ENCODE peak calls at places on chromosomes 16 and 17, in six cellular contexts. One of them, this sample, is unnamed.

GRCh38 chr16:3638916-3639644 is 15.4 kb upstream of the DNASE1 start:
- DNase-seq in colonic mucosa: no peak
- DNase-seq in tibial artery: no peak
- DNase-seq in choroid plexus epithelial cell: no peak
- DNase-seq in neural progenitor cell: no peak
- DNase-seq in HFFc6: no peak
- DNase-seq in this sample: no peak

GRCh38 chr17:79570653-79571052 is 40.2 kb downstream of the RBFOX3 start:
- DNase-seq in tibial artery: no peak
- DNase-seq in HFFc6: no peak
- DNase-seq in colonic mucosa: no peak
- DNase-seq in neural progenitor cell: no peak
- DNase-seq in choroid plexus epithelial cell: no peak
- DNase-seq in this sample: no peak

GRCh38 chr17:39867891-39868553 is at the start of gene ZPBP2:
- DNase-seq in HFFc6: no peak
- DNase-seq in neural progenitor cell: no peak
- DNase-seq in colonic mucosa: no peak
- DNase-seq in choroid plexus epithelial cell: no peak
- DNase-seq in tibial artery: no peak
- DNase-seq in this sample: no peak

GRCh38 chr16:9256196-9256595 is 164.8 kb downstream of the HAPSTR1 start:
- DNase-seq in colonic mucosa: peak; percentile 54
- DNase-seq in HFFc6: no peak
- DNase-seq in tibial artery: no peak
- DNase-seq in neural progenitor cell: peak; percentile 68
- DNase-seq in choroid plexus epithelial cell: peak; percentile 1
- DNase-seq in this sample: peak; percentile 73

GRCh38 chr16:52257534-52257933 is 289.4 kb downstream of the TOX3 start:
- DNase-seq in choroid plexus epithelial cell: no peak
- DNase-seq in colonic mucosa: no peak
- DNase-seq in neural progenitor cell: no peak
- DNase-seq in HFFc6: no peak
- DNase-seq in tibial artery: no peak
- DNase-seq in this sample: no peak

GRCh38 chr17:45687594-45687993 is 96.5 kb upstream of the CRHR1 start:
- DNase-seq in HFFc6: no peak
- DNase-seq in neural progenitor cell: no peak
- DNase-seq in choroid plexus epithelial cell: no peak
- DNase-seq in colonic mucosa: no peak
- DNase-seq in tibial artery: no peak
- DNase-seq in this sample: no peak

GRCh38 chr17:59699786-59700185 is 7.4 kb downstream of the PTRH2 start:
- DNase-seq in HFFc6: no peak
- DNase-seq in neural progenitor cell: no peak
- DNase-seq in colonic mucosa: no peak
- DNase-seq in choroid plexus epithelial cell: no peak
- DNase-seq in tibial artery: no peak
- DNase-seq in this sample: no peak

GRCh38 chr17:74019860-74020259 is 183.6 kb upstream of the RPL38 start:
- DNase-seq in HFFc6: no peak
- DNase-seq in neural progenitor cell: no peak
- DNase-seq in tibial artery: no peak
- DNase-seq in colonic mucosa: no peak
- DNase-seq in choroid plexus epithelial cell: no peak
- DNase-seq in this sample: no peak

GRCh38 chr16:84543931-84544776 is 39.7 kb upstream of the MEAK7 start:
- DNase-seq in colonic mucosa: peak; percentile 45
- DNase-seq in neural progenitor cell: no peak
- DNase-seq in tibial artery: no peak
- DNase-seq in choroid plexus epithelial cell: no peak
- DNase-seq in HFFc6: no peak
- DNase-seq in this sample: no peak

GRCh38 chr17:69111794-69112193 is 29.9 kb downstream of the ABCA6 start:
- DNase-seq in tibial artery: no peak
- DNase-seq in colonic mucosa: no peak
- DNase-seq in neural progenitor cell: no peak
- DNase-seq in choroid plexus epithelial cell: no peak
- DNase-seq in HFFc6: no peak
- DNase-seq in this sample: no peak

GRCh38 chr16:3623642-3624041 is 12.2 kb upstream of the SLX4 start:
- DNase-seq in tibial artery: no peak
- DNase-seq in HFFc6: no peak
- DNase-seq in colonic mucosa: no peak
- DNase-seq in neural progenitor cell: no peak
- DNase-seq in choroid plexus epithelial cell: peak; percentile 26
- DNase-seq in this sample: no peak

GRCh38 chr16:79716645-79717323 is 116.2 kb upstream of the MAF start:
- DNase-seq in choroid plexus epithelial cell: peak; percentile 26
- DNase-seq in HFFc6: no peak
- DNase-seq in tibial artery: no peak
- DNase-seq in colonic mucosa: no peak
- DNase-seq in neural progenitor cell: no peak
- DNase-seq in this sample: no peak

GRCh38 chr17:19409509-19409908 is 1.5 kb upstream of the RNF112 start:
- DNase-seq in tibial artery: no peak
- DNase-seq in choroid plexus epithelial cell: peak; percentile 85
- DNase-seq in colonic mucosa: no peak
- DNase-seq in neural progenitor cell: no peak
- DNase-seq in HFFc6: peak; percentile 78
- DNase-seq in this sample: no peak

GRCh38 chr16:79997257-79997656 is 396.7 kb upstream of the MAF start:
- DNase-seq in HFFc6: peak; percentile 17
- DNase-seq in tibial artery: no peak
- DNase-seq in neural progenitor cell: peak; percentile 50
- DNase-seq in colonic mucosa: no peak
- DNase-seq in choroid plexus epithelial cell: peak; percentile 58
- DNase-seq in this sample: peak; percentile 26

GRCh38 chr16:13390093-13390985 is 488.9 kb downstream of the SHISA9 start:
- DNase-seq in choroid plexus epithelial cell: no peak
- DNase-seq in colonic mucosa: no peak
- DNase-seq in tibial artery: no peak
- DNase-seq in HFFc6: no peak
- DNase-seq in neural progenitor cell: no peak
- DNase-seq in this sample: no peak

GRCh38 chr16:86038923-86039310 is 140.0 kb downstream of the IRF8 start:
- DNase-seq in choroid plexus epithelial cell: no peak
- DNase-seq in colonic mucosa: no peak
- DNase-seq in neural progenitor cell: no peak
- DNase-seq in HFFc6: no peak
- DNase-seq in tibial artery: no peak
- DNase-seq in this sample: no peak

GRCh38 chr17:70365098-70365583 is 195.8 kb downstream of the KCNJ2 start:
- DNase-seq in choroid plexus epithelial cell: peak; percentile 93
- DNase-seq in neural progenitor cell: no peak
- DNase-seq in colonic mucosa: no peak
- DNase-seq in HFFc6: no peak
- DNase-seq in tibial artery: no peak
- DNase-seq in this sample: no peak

GRCh38 chr16:87533061-87533460 is 40.2 kb upstream of the ZCCHC14 start:
- DNase-seq in colonic mucosa: no peak
- DNase-seq in tibial artery: no peak
- DNase-seq in choroid plexus epithelial cell: no peak
- DNase-seq in HFFc6: no peak
- DNase-seq in neural progenitor cell: no peak
- DNase-seq in this sample: no peak

GRCh38 chr17:8118769-8119574 is 658 bp upstream of the ALOXE3 start:
- DNase-seq in choroid plexus epithelial cell: peak; percentile 83
- DNase-seq in HFFc6: peak; percentile 79
- DNase-seq in colonic mucosa: peak; percentile 90
- DNase-seq in tibial artery: peak; percentile 88
- DNase-seq in neural progenitor cell: peak; percentile 92
- DNase-seq in this sample: peak; percentile 89

GRCh38 chr17:61285483-61286320 is 113.9 kb upstream of the TBX2 start:
- DNase-seq in tibial artery: no peak
- DNase-seq in neural progenitor cell: peak; percentile 57
- DNase-seq in HFFc6: peak; percentile 84
- DNase-seq in choroid plexus epithelial cell: peak; percentile 86
- DNase-seq in colonic mucosa: no peak
- DNase-seq in this sample: peak; percentile 33

GRCh38 chr17:80694992-80695912 is 150.6 kb downstream of the RPTOR start:
- DNase-seq in HFFc6: no peak
- DNase-seq in neural progenitor cell: no peak
- DNase-seq in tibial artery: no peak
- DNase-seq in colonic mucosa: no peak
- DNase-seq in choroid plexus epithelial cell: no peak
- DNase-seq in this sample: no peak

GRCh38 chr17:67244621-67245072 is 349 bp downstream of the HELZ start:
- DNase-seq in neural progenitor cell: no peak
- DNase-seq in HFFc6: no peak
- DNase-seq in tibial artery: no peak
- DNase-seq in colonic mucosa: peak; percentile 35
- DNase-seq in choroid plexus epithelial cell: no peak
- DNase-seq in this sample: peak; percentile 36

GRCh38 chr17:36545093-36545464 is 360 bp downstream of the GGNBP2 start:
- DNase-seq in choroid plexus epithelial cell: no peak
- DNase-seq in tibial artery: no peak
- DNase-seq in colonic mucosa: no peak
- DNase-seq in neural progenitor cell: no peak
- DNase-seq in HFFc6: no peak
- DNase-seq in this sample: peak; percentile 78

GRCh38 chr17:83062011-83062817 is 17.2 kb upstream of the METRNL start:
- DNase-seq in neural progenitor cell: no peak
- DNase-seq in choroid plexus epithelial cell: no peak
- DNase-seq in HFFc6: no peak
- DNase-seq in tibial artery: peak; percentile 9
- DNase-seq in colonic mucosa: no peak
- DNase-seq in this sample: no peak

GRCh38 chr17:41750866-41751265 is 16.4 kb upstream of the HAP1 start:
- DNase-seq in colonic mucosa: no peak
- DNase-seq in tibial artery: no peak
- DNase-seq in neural progenitor cell: no peak
- DNase-seq in choroid plexus epithelial cell: no peak
- DNase-seq in HFFc6: no peak
- DNase-seq in this sample: peak; percentile 57

GRCh38 chr17:73042809-73043685 is 49.4 kb downstream of the SLC39A11 start:
- DNase-seq in choroid plexus epithelial cell: peak; percentile 66
- DNase-seq in HFFc6: no peak
- DNase-seq in neural progenitor cell: no peak
- DNase-seq in tibial artery: no peak
- DNase-seq in colonic mucosa: no peak
- DNase-seq in this sample: no peak

GRCh38 chr16:2467301-2468141 is 3.6 kb upstream of the NTN3 start:
- DNase-seq in neural progenitor cell: peak; percentile 84
- DNase-seq in colonic mucosa: peak; percentile 75
- DNase-seq in choroid plexus epithelial cell: peak; percentile 53
- DNase-seq in HFFc6: peak; percentile 46
- DNase-seq in tibial artery: peak; percentile 75
- DNase-seq in this sample: peak; percentile 58

GRCh38 chr16:19419691-19420060 is 2.0 kb downstream of the TMC5 start:
- DNase-seq in HFFc6: no peak
- DNase-seq in colonic mucosa: no peak
- DNase-seq in neural progenitor cell: no peak
- DNase-seq in choroid plexus epithelial cell: no peak
- DNase-seq in tibial artery: no peak
- DNase-seq in this sample: no peak

DNA sequence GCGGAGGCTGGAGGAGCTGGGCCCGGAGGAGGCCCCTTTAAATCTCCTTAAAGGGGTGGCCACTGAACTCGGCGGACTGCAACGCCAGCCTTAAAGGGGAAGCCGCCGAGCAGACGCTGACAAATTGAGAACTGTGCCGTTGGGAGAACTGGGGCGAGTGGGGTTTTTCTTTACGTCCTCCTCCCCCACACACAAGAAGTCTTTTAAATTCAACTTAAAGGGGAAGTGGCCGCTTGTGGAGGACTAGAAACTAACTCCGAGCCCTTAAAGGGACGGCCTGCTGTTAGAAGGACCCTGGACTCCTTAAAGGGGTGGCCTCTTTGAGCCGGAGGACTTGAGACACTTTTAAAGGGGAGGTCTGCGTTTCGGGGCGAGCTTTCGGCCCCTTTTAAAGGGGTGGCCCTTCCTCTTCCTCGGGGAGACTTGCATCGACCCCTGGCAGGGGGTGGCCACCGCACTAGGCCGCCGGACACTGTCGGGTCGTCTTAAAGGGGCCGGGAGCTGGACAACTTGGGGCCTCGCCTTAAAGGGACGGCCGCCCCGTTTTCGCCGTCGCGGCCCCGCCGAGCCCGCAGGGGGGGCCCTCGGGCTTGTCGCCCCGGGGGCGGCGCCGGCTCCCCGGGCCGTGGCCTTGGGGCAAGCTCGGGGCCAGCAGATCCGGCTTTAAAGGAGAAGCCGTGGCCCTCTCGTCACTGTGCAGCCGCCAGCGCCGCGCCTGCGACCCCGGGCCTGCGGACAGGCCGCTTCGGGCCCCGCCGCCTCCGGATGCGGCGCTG is 688 bp downstream of the FBRS start:
- DNase-seq in choroid plexus epithelial cell: peak; percentile 98
- DNase-seq in HFFc6: peak; percentile 94
- DNase-seq in tibial artery: peak; percentile 87
- DNase-seq in colonic mucosa: peak; percentile 84
- DNase-seq in neural progenitor cell: peak; percentile 94
- DNase-seq in this sample: peak; percentile 81
- TF ChIP-seq CTCF in choroid plexus epithelial cell: no peak
- TF ChIP-seq CTCF in HFFc6: peak; percentile 29
- TF ChIP-seq CTCF in tibial artery: no peak
- TF ChIP-seq CTCF in colonic mucosa: no peak
- TF ChIP-seq CTCF in neural progenitor cell: peak; percentile 34
- TF ChIP-seq CTCF in this sample: no peak

GRCh38 chr17:9324864-9325263 is 250.8 kb downstream of the STX8 start:
- DNase-seq in colonic mucosa: no peak
- DNase-seq in choroid plexus epithelial cell: peak; percentile 70
- DNase-seq in tibial artery: no peak
- DNase-seq in HFFc6: no peak
- DNase-seq in neural progenitor cell: no peak
- DNase-seq in this sample: no peak
- TF ChIP-seq CTCF in colonic mucosa: no peak
- TF ChIP-seq CTCF in choroid plexus epithelial cell: peak; percentile 37
- TF ChIP-seq CTCF in tibial artery: no peak
- TF ChIP-seq CTCF in HFFc6: no peak
- TF ChIP-seq CTCF in neural progenitor cell: no peak
- TF ChIP-seq CTCF in this sample: no peak

GRCh38 chr17:50541916-50542688 is 4.9 kb upstream of the SPATA20 start:
- DNase-seq in tibial artery: peak; percentile 85
- DNase-seq in neural progenitor cell: peak; percentile 97
- DNase-seq in HFFc6: peak; percentile 55
- DNase-seq in colonic mucosa: peak; percentile 92
- DNase-seq in choroid plexus epithelial cell: peak; percentile 71
- DNase-seq in this sample: peak; percentile 92
- TF ChIP-seq CTCF in tibial artery: no peak
- TF ChIP-seq CTCF in neural progenitor cell: peak; percentile 43
- TF ChIP-seq CTCF in HFFc6: peak; percentile 61
- TF ChIP-seq CTCF in colonic mucosa: no peak
- TF ChIP-seq CTCF in choroid plexus epithelial cell: no peak
- TF ChIP-seq CTCF in this sample: no peak

DNA sequence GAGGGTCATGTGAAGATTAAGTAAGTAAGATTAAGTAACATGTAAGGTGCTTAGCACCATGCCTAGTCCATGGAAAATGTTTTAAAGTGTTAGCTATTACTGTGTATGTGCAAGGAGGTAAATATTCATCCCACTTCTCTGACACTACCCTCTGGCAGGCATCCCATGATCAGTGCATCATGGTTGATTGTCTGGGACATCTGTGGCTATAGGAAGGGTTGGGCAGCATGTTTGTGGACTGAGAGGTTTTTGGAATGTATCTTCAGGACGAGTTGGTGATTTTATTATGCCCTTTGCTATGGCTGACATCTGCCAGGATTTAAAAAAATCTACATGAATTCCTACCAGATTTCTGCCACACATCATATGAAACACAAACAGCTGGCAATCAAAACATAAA is 6.5 kb upstream of the TAOK1 start:
- DNase-seq in tibial artery: no peak
- DNase-seq in choroid plexus epithelial cell: no peak
- DNase-seq in HFFc6: peak; percentile 71
- DNase-seq in neural progenitor cell: no peak
- DNase-seq in colonic mucosa: no peak
- DNase-seq in this sample: no peak
- TF ChIP-seq CTCF in tibial artery: no peak
- TF ChIP-seq CTCF in choroid plexus epithelial cell: no peak
- TF ChIP-seq CTCF in HFFc6: no peak
- TF ChIP-seq CTCF in neural progenitor cell: no peak
- TF ChIP-seq CTCF in colonic mucosa: no peak
- TF ChIP-seq CTCF in this sample: no peak

This sample was measured in glutamatergic neuron.